ENCODE peak calls at places on chromosome 20, in five cellular contexts. K is A549, P is GM12878, H is K562, B is HCT116. M is an unnamed sample.
A peak's percentile ranks its signal among the peaks of the same experiment; 100 is the strongest.

GRCh38 chr20:64037498-64038213 is 1.7 kb downstream of the C20orf204 start:
- DNase-seq in K (no peak), P (no peak), H (peak; percentile 61), B (no peak), M (peak; percentile 37)

GRCh38 chr20:53839423-53840176 is 230.8 kb downstream of the BCAS1 start:
- DNase-seq in K (no peak), P (peak; percentile 96), H (no peak), B (no peak), M (peak; percentile 95)

GRCh38 chr20:51985013-51985415 is 182.7 kb upstream of the SALL4 start:
- DNase-seq in K (peak; percentile 82), P (no peak), H (no peak), B (peak; percentile 72), M (peak; percentile 23)

GRCh38 chr20:8880085-8880853 is 188.6 kb upstream of the PLCB4 start:
- DNase-seq in K (peak; percentile 36), P (no peak), H (no peak), B (no peak), M (no peak)

GRCh38 chr20:57309544-57310115 is 20.0 kb upstream of the SPO11 start:
- DNase-seq in K (no peak), P (no peak), H (no peak), B (no peak), M (no peak)

GRCh38 chr20:13649548-13649947 is 10.8 kb upstream of the TASP1 start:
- DNase-seq in K (no peak), P (no peak), H (no peak), B (no peak), M (no peak)

GRCh38 chr20:46299078-46299477 is 9.2 kb downstream of the CDH22 start:
- DNase-seq in K (no peak), P (no peak), H (no peak), B (no peak), M (no peak)

GRCh38 chr20:31867011-31867410 is 3.3 kb downstream of the DUSP15 start:
- DNase-seq in K (no peak), P (no peak), H (no peak), B (no peak), M (no peak)

GRCh38 chr20:23920408-23920780 is 40.8 kb upstream of the CST5 start:
- DNase-seq in K (no peak), P (no peak), H (no peak), B (no peak), M (no peak)

GRCh38 chr20:49882171-49882970 is 33.0 kb downstream of the SPATA2 start:
- DNase-seq in K (no peak), P (no peak), H (no peak), B (no peak), M (no peak)

DNA sequence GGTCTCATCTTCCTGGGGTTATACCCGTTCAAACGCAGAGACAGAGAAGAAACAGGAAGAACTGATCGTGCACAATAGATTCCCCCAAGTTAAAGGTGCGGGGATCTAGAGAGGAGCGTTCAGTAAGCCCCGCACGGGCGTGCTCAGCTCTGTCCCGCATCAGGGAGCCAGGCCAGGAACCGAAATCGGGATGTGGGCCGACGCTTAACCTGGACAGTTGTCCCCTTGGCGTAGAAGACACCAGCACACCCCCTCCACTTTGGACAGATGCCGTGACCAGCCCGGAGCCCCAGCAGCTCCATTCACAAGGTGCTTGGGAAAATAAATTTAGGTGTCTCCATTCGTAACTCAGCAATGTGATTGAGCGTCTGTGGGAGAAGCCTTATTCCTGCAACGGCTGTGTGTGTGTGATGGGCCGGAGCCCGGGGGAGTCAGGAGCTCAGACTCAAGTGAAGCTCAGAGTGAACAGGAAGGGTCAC is 24.0 kb upstream of the GATA5 start:
- DNase-seq in K (no peak), P (no peak), H (no peak), B (no peak), M (no peak)
- TF ChIP-seq CTCF in K (no peak), P (no peak), H (no peak), B (no peak), M (no peak)

GRCh38 chr20:10863337-10864060 is 189.7 kb upstream of the JAG1 start:
- DNase-seq in K (peak; percentile 57), P (no peak), H (no peak), B (peak; percentile 23), M (no peak)
- TF ChIP-seq MAX in K (no peak), P (no peak), H (no peak), B (no peak), M (no peak)

GRCh38 chr20:18790787-18791186 is 22.8 kb upstream of the SCP2D1 start:
- DNase-seq in K (no peak), P (no peak), H (no peak), B (no peak), M (no peak)

GRCh38 chr20:18796282-18796833 is 17.2 kb upstream of the SCP2D1 start:
- DNase-seq in K (no peak), P (no peak), H (no peak), B (no peak), M (no peak)

GRCh38 chr20:18795366-18795765 is 18.2 kb upstream of the SCP2D1 start:
- DNase-seq in K (no peak), P (no peak), H (no peak), B (no peak), M (no peak)

GRCh38 chr20:18794428-18794787 is 19.2 kb upstream of the SCP2D1 start:
- DNase-seq in K (no peak), P (no peak), H (no peak), B (no peak), M (no peak)

GRCh38 chr20:18793625-18794427 is 19.8 kb upstream of the SCP2D1 start:
- DNase-seq in K (peak; percentile 94), P (peak; percentile 84), H (peak; percentile 81), B (peak; percentile 91), M (peak; percentile 92)
- TF ChIP-seq POLR2A in K (peak; percentile 74), P (peak; percentile 92), H (peak; percentile 64), B (peak; percentile 67), M (peak; percentile 78)

GRCh38 chr20:45095753-45096371 is 5.1 kb downstream of the KCNS1 start:
- DNase-seq in K (peak; percentile 61), P (peak; percentile 27), H (peak; percentile 63), B (peak; percentile 41), M (peak; percentile 76)
- TF ChIP-seq CTCF in K (peak; percentile 90), P (peak; percentile 69), H (peak; percentile 88), B (peak; percentile 74), M (peak; percentile 86)

GRCh38 chr20:58553166-58553696 is 38.0 kb upstream of the APCDD1L start:
- DNase-seq in K (no peak), P (no peak), H (no peak), B (no peak), M (no peak)

GRCh38 chr20:58556961-58557360 is 41.8 kb upstream of the APCDD1L start:
- DNase-seq in K (no peak), P (no peak), H (no peak), B (no peak), M (no peak)

GRCh38 chr20:58553841-58554240 is 38.6 kb upstream of the APCDD1L start:
- DNase-seq in K (no peak), P (no peak), H (no peak), B (no peak), M (no peak)

GRCh38 chr20:58554541-58554940 is 39.3 kb upstream of the APCDD1L start:
- DNase-seq in K (no peak), P (no peak), H (no peak), B (no peak), M (no peak)

GRCh38 chr20:58555078-58555765 is 40.0 kb upstream of the APCDD1L start:
- DNase-seq in K (peak; percentile 22), P (no peak), H (no peak), B (no peak), M (no peak)
- TF ChIP-seq MAX in K (no peak), P (no peak), H (no peak), B (no peak), M (no peak)

GRCh38 chr20:19757487-19757972 is 528 bp upstream of the RIN2 start:
- DNase-seq in K (peak; percentile 58), P (no peak), H (no peak), B (no peak), M (no peak)
- TF ChIP-seq POLR2A in K (peak; percentile 47), P (no peak), H (no peak), B (no peak), M (no peak)

GRCh38 chr20:1735417-1736089 is 78.0 kb upstream of the SIRPG start:
- DNase-seq in K (no peak), P (no peak), H (no peak), B (no peak), M (no peak)

GRCh38 chr20:1737134-1737533 is 79.6 kb upstream of the SIRPG start:
- DNase-seq in K (no peak), P (no peak), H (no peak), B (no peak), M (no peak)

DNA sequence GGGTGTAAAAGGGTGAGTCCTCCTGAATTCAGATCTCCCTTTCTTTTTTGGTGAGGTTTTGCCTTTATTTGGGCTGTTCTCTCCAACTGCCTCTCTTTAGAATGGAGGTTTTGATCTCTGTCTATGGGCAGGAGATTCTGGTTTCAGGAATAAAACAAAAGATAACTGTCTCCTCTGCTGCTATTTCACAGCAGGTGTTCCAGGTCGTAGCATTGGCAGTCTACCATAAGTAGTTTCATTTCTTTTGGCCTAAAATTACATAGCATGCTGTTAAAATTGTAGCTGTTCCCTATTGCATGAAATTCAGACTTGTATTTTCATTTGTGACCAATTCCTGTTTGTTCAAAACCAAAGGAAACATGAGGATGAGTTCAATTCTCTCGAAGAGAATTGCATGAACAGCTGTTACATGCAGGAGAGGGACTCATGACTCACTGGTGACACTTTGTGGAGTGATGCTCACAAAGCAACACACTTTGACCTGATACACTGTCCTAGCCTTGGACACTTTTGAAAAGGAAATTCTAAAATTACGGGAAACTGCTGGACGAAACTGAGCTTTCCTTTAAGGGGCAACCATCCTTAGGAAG is 76.8 kb upstream of the SIRPG start:
- DNase-seq in K (peak; percentile 35), P (no peak), H (no peak), B (no peak), M (peak; percentile 72)
- TF ChIP-seq CTCF in K (peak; percentile 32), P (peak; percentile 60), H (peak; percentile 48), B (no peak), M (no peak)

DNA sequence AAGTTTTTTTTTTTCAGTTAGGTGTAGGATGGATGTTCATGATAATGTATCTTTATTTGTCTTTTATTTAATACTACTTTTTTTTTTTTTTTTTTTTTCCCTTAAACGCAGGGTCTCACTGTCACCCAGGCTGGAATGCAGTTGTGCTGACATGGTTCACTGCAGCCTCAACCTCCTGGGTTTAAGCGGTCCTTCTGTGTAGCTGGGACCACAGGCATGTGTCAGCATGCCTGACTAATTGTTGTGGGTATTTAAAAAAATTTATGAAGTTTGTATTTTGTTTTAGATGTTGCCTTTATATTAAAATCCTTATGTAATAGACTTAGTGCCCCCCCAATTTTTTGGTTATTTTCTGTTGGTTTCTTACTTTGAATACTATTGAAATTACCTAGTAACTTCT is 42.6 kb downstream of the NCOA3 start:
- DNase-seq in K (no peak), P (no peak), H (no peak), B (no peak), M (no peak)
- TF ChIP-seq MAX in K (no peak), P (no peak), H (no peak), B (no peak), M (no peak)

DNA sequence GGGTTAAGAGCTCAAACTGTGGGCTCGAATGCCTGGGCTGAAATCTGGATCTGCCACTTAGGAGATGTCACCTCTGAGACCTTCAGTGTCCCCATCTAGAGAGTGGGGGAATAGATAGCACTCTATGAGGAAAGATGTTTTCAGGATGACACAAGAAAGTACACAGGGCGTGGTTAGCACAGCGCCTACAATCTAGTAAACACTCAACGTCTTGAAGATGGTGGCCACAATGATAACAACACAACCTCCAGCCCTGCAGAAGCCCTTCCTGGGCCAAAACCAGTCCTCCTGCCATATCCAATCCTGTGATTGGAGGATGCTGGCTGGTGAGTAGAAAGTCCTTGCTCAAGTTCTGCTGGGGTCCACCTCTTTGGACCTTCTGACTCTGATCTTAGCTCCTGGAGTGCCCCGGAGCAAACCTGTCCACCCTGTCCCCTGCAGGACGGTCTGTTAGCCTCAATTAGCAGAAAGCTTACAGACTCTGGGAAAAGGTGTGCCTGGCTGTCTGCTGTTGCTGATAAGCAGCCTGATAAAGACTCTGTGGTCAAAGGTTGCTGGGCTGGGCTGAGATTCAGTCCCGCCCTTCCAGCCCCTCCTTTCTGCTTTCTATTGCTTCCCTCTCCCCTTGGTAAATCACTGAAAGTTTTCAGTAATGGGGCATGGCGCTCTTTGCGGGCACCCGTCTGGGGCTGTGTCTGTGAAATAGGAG is 8.2 kb downstream of the EDN3 start:
- DNase-seq in K (no peak), P (no peak), H (peak; percentile 20), B (no peak), M (no peak)
- TF ChIP-seq POLR2A in K (no peak), P (no peak), H (no peak), B (no peak), M (no peak)

M was measured in NB4.